ENCODE peak calls at places on chromosomes 16 and 17, in five cellular contexts. One of them, this sample, is unnamed.

GRCh38 chr17:50310455-50311111 is 35.3 kb upstream of the XYLT2 start:
- DNase-seq in WERI-Rb-1: no peak
- DNase-seq in ovary: peak
- DNase-seq in cardiac muscle cell: no peak
- DNase-seq in heart left ventricle: no peak
- DNase-seq in this sample: no peak

GRCh38 chr16:10878644-10879498 is 1.9 kb downstream of the CIITA start:
- DNase-seq in WERI-Rb-1: no peak
- DNase-seq in ovary: peak
- DNase-seq in cardiac muscle cell: no peak
- DNase-seq in heart left ventricle: peak
- DNase-seq in this sample: peak

GRCh38 chr16:68351463-68351862 is 40.6 kb downstream of the PRMT7 start:
- DNase-seq in WERI-Rb-1: no peak
- DNase-seq in ovary: no peak
- DNase-seq in cardiac muscle cell: no peak
- DNase-seq in heart left ventricle: no peak
- DNase-seq in this sample: no peak

GRCh38 chr17:27540300-27541105 is 84.3 kb downstream of the KSR1 start:
- DNase-seq in WERI-Rb-1: no peak
- DNase-seq in ovary: peak
- DNase-seq in cardiac muscle cell: no peak
- DNase-seq in heart left ventricle: peak
- DNase-seq in this sample: peak

GRCh38 chr16:67035364-67035763 is 6.4 kb downstream of the CBFB start:
- DNase-seq in WERI-Rb-1: no peak
- DNase-seq in ovary: no peak
- DNase-seq in cardiac muscle cell: no peak
- DNase-seq in heart left ventricle: no peak
- DNase-seq in this sample: no peak

GRCh38 chr17:2067048-2067452 is 12.1 kb downstream of the HIC1 start:
- DNase-seq in WERI-Rb-1: peak
- DNase-seq in ovary: no peak
- DNase-seq in cardiac muscle cell: no peak
- DNase-seq in heart left ventricle: no peak
- DNase-seq in this sample: no peak

GRCh38 chr16:59748531-59748930 is 1014.4 kb upstream of the GOT2 start:
- DNase-seq in WERI-Rb-1: no peak
- DNase-seq in ovary: no peak
- DNase-seq in cardiac muscle cell: no peak
- DNase-seq in heart left ventricle: no peak
- DNase-seq in this sample: no peak

GRCh38 chr16:25135239-25135878 is 23.8 kb downstream of the LCMT1 start:
- DNase-seq in WERI-Rb-1: no peak
- DNase-seq in ovary: no peak
- DNase-seq in cardiac muscle cell: no peak
- DNase-seq in heart left ventricle: no peak
- DNase-seq in this sample: no peak

GRCh38 chr17:8618825-8619224 is 11.7 kb downstream of the MYH10 start:
- DNase-seq in WERI-Rb-1: no peak
- DNase-seq in ovary: no peak
- DNase-seq in cardiac muscle cell: no peak
- DNase-seq in heart left ventricle: no peak
- DNase-seq in this sample: no peak

GRCh38 chr16:65342231-65342866 is 220.5 kb upstream of the CDH11 start:
- DNase-seq in WERI-Rb-1: no peak
- DNase-seq in ovary: no peak
- DNase-seq in cardiac muscle cell: no peak
- DNase-seq in heart left ventricle: no peak
- DNase-seq in this sample: no peak

GRCh38 chr16:11603331-11603750 is 16.6 kb upstream of the LITAF start:
- DNase-seq in WERI-Rb-1: no peak
- DNase-seq in ovary: peak
- DNase-seq in cardiac muscle cell: no peak
- DNase-seq in heart left ventricle: no peak
- DNase-seq in this sample: no peak

GRCh38 chr16:825298-826061 is 24.9 kb upstream of the GNG13 start:
- DNase-seq in WERI-Rb-1: no peak
- DNase-seq in ovary: peak
- DNase-seq in cardiac muscle cell: no peak
- DNase-seq in heart left ventricle: no peak
- DNase-seq in this sample: no peak

GRCh38 chr17:39152134-39152884 is 872 bp upstream of the PLXDC1 start:
- DNase-seq in WERI-Rb-1: peak
- DNase-seq in ovary: peak
- DNase-seq in cardiac muscle cell: peak
- DNase-seq in heart left ventricle: peak
- DNase-seq in this sample: no peak

GRCh38 chr16:78372302-78372701 is 272.8 kb downstream of the WWOX start:
- DNase-seq in WERI-Rb-1: no peak
- DNase-seq in ovary: no peak
- DNase-seq in cardiac muscle cell: no peak
- DNase-seq in heart left ventricle: no peak
- DNase-seq in this sample: no peak

GRCh38 chr16:19014456-19014855 is 30.7 kb downstream of the TMC7 start:
- DNase-seq in WERI-Rb-1: peak
- DNase-seq in ovary: no peak
- DNase-seq in cardiac muscle cell: no peak
- DNase-seq in heart left ventricle: no peak
- DNase-seq in this sample: no peak

GRCh38 chr17:64007838-64008282 is 9.7 kb downstream of the PRR29 start:
- DNase-seq in WERI-Rb-1: no peak
- DNase-seq in ovary: no peak
- DNase-seq in cardiac muscle cell: no peak
- DNase-seq in heart left ventricle: peak
- DNase-seq in this sample: peak

GRCh38 chr17:52751051-52751450 is 592.5 kb upstream of the CA10 start:
- DNase-seq in WERI-Rb-1: no peak
- DNase-seq in ovary: no peak
- DNase-seq in cardiac muscle cell: no peak
- DNase-seq in heart left ventricle: no peak
- DNase-seq in this sample: peak

GRCh38 chr17:82124101-82124500 is 26.1 kb upstream of the FASN start:
- DNase-seq in WERI-Rb-1: no peak
- DNase-seq in ovary: no peak
- DNase-seq in cardiac muscle cell: no peak
- DNase-seq in heart left ventricle: no peak
- DNase-seq in this sample: no peak

GRCh38 chr16:71387045-71387871 is 28.7 kb downstream of the CALB2 start:
- DNase-seq in WERI-Rb-1: peak
- DNase-seq in ovary: no peak
- DNase-seq in cardiac muscle cell: peak
- DNase-seq in heart left ventricle: no peak
- DNase-seq in this sample: no peak

GRCh38 chr16:49493836-49494235 is 120.2 kb downstream of the C16orf78 start:
- DNase-seq in WERI-Rb-1: no peak
- DNase-seq in ovary: no peak
- DNase-seq in cardiac muscle cell: no peak
- DNase-seq in heart left ventricle: no peak
- DNase-seq in this sample: no peak

GRCh38 chr16:49492090-49492801 is 118.6 kb downstream of the C16orf78 start:
- DNase-seq in WERI-Rb-1: peak
- DNase-seq in ovary: peak
- DNase-seq in cardiac muscle cell: peak
- DNase-seq in heart left ventricle: peak
- DNase-seq in this sample: peak

GRCh38 chr16:49494386-49495150 is 121.0 kb downstream of the C16orf78 start:
- DNase-seq in WERI-Rb-1: no peak
- DNase-seq in ovary: no peak
- DNase-seq in cardiac muscle cell: no peak
- DNase-seq in heart left ventricle: no peak
- DNase-seq in this sample: no peak

GRCh38 chr16:49491736-49492089 is 118.1 kb downstream of the C16orf78 start:
- DNase-seq in WERI-Rb-1: peak
- DNase-seq in ovary: peak
- DNase-seq in cardiac muscle cell: peak
- DNase-seq in heart left ventricle: peak
- DNase-seq in this sample: peak

DNA sequence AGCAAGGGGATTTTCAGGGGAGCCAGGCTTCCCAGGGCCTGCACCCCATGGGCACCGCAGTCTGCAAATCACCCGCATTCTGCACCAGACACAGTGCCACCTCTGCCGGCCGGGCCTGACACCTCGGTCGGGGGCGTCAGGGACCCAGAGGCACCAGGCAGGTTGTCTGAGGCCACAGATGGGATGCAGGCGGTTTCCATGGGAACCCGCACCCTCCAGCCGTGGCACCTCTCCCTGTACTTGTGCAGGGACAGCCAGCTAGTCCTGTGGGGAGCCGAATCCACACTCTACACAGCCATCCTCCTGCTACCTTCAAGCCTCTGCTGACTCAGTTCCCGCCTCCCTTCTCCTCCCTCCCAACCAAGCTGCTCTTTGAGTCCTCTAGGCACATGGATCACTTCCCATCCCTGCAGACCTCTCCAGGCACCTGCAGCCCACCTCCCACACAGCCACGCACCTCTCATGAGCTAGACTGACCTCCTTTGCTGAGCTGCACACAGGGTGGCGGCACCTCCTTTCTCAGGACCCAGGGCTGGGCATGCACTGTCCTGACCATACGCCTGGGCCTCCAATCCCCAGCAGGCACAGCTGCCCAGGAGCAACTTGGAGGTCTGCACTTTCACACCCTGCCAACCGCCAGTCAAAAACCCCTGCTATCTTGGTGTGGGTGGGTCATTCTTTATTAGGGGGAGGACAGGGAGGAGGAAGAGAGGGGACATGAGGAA is 119.5 kb downstream of the C16orf78 start:
- DNase-seq in WERI-Rb-1: no peak
- DNase-seq in ovary: no peak
- DNase-seq in cardiac muscle cell: no peak
- DNase-seq in heart left ventricle: no peak
- DNase-seq in this sample: peak
- H3K4me3 ChIP-seq in WERI-Rb-1: no peak
- H3K4me3 ChIP-seq in ovary: no peak
- H3K4me3 ChIP-seq in cardiac muscle cell: no peak
- H3K4me3 ChIP-seq in heart left ventricle: no peak
- H3K4me3 ChIP-seq in this sample: no peak

DNA sequence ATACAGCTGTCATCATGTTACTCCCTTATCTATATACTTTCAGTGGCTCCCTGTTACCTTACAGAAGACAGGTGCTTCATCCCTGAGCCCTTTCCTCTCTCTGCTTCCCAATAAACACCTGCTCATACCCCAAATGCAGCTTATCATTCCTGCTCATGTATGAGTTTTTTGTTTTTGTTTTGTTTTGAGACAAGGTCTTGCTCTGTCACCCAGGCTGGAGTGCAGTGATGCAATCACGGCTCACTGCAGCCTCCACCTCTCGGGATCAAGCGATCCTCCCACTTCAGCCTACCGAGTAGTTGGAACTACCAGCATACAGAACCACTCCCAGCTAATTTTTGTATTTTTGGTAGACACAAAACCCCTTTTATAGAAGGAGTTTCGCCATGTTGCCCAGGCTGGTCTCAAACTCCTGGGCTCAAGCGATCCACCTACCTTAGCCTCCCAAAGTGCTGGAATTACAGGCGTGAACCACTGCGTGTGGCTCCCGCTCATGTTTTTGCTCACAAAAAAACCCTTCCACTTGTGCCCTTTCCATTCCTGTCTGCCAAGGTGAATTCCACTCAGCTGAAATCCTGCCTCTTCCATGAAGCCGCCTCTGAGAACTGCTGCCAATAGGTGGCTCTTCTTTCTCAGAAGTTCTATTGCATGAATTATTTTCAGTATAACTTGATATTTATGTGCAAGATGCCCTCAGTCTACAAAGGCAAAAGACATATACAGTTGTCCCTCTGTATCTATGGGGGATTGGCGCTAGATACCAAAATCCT is 7.9 kb upstream of the RNF157 start:
- DNase-seq in WERI-Rb-1: no peak
- DNase-seq in ovary: no peak
- DNase-seq in cardiac muscle cell: no peak
- DNase-seq in heart left ventricle: no peak
- DNase-seq in this sample: no peak
- TF ChIP-seq CTCF in WERI-Rb-1: peak
- TF ChIP-seq CTCF in ovary: no peak
- TF ChIP-seq CTCF in cardiac muscle cell: peak
- TF ChIP-seq CTCF in heart left ventricle: no peak
- TF ChIP-seq CTCF in this sample: no peak

GRCh38 chr17:72119963-72120877 is 600 bp upstream of the SOX9 start:
- DNase-seq in WERI-Rb-1: peak
- DNase-seq in ovary: no peak
- DNase-seq in cardiac muscle cell: peak
- DNase-seq in heart left ventricle: peak
- DNase-seq in this sample: peak

GRCh38 chr17:72121164-72122001 is 563 bp downstream of the SOX9 start:
- DNase-seq in WERI-Rb-1: peak
- DNase-seq in ovary: no peak
- DNase-seq in cardiac muscle cell: peak
- DNase-seq in heart left ventricle: peak
- DNase-seq in this sample: peak

GRCh38 chr17:72122002-72122310 is 1.1 kb downstream of the SOX9 start:
- DNase-seq in WERI-Rb-1: no peak
- DNase-seq in ovary: no peak
- DNase-seq in cardiac muscle cell: no peak
- DNase-seq in heart left ventricle: no peak
- DNase-seq in this sample: no peak

GRCh38 chr17:72119280-72119962 is 1.4 kb upstream of the SOX9 start:
- DNase-seq in WERI-Rb-1: no peak
- DNase-seq in ovary: no peak
- DNase-seq in cardiac muscle cell: no peak
- DNase-seq in heart left ventricle: no peak
- DNase-seq in this sample: no peak

DNA sequence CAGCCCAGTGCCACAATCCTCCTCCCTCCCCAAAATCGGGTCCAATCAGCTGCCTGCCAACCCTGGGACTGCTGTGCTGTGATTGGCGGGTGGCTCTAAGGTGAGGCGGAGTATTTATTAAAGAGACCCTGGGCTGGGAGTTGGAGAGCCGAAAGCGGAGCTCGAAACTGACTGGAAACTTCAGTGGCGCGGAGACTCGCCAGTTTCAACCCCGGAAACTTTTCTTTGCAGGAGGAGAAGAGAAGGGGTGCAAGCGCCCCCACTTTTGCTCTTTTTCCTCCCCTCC is at the start of gene SOX9:
- DNase-seq in WERI-Rb-1: peak
- DNase-seq in ovary: no peak
- DNase-seq in cardiac muscle cell: peak
- DNase-seq in heart left ventricle: peak
- DNase-seq in this sample: peak
- H3K27ac ChIP-seq in WERI-Rb-1: no peak
- H3K27ac ChIP-seq in ovary: no peak
- H3K27ac ChIP-seq in cardiac muscle cell: no peak
- H3K27ac ChIP-seq in heart left ventricle: peak
- H3K27ac ChIP-seq in this sample: peak

DNA sequence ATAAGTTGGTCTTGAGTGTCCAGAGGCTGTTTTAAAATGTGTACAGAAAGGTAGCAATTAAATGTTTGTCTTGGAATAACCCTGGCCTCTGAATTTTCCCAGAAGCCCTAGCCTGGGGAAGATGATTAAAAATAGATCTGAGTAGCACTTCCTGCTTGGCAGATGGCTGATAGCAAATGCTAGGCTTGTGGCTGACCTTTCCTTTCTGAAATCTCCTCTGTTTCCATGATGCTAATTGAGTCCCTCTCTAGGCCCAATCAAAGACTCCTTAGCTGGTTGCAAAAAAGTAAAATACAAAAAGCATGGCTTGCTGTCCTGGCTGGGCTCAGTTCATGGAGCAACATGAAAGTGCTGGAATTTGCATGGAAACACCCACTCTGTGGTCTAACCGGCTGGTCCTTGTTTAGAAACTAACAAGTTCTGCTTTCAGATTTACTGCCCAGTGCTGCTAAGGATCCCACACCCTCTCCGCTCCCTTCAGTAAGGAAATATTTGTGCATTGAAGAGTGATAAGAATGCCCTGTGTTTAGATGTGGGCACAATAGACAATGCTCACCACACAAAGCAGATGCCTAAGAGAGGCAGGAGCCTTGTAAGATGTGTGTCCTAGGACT is 40.8 kb downstream of the YPEL2 start:
- DNase-seq in WERI-Rb-1: peak
- DNase-seq in ovary: no peak
- DNase-seq in cardiac muscle cell: peak
- DNase-seq in heart left ventricle: no peak
- DNase-seq in this sample: no peak
- H3K4me3 ChIP-seq in WERI-Rb-1: no peak
- H3K4me3 ChIP-seq in ovary: no peak
- H3K4me3 ChIP-seq in cardiac muscle cell: no peak
- H3K4me3 ChIP-seq in heart left ventricle: peak
- H3K4me3 ChIP-seq in this sample: no peak